ENCODE peak calls at places on chromosomes 13 and 19, in seven cellular contexts. Z, C, F, A, S, P and J are unnamed samples.

GRCh38 chr19:49020931-49021895 is 2.9 kb downstream of the CGB3 start:
- DNase-seq in Z (peak), C (no peak), F (peak), A (peak), S (no peak), P (no peak), J (peak)

GRCh38 chr13:113607056-113607455 is 22.5 kb downstream of the TFDP1 start:
- DNase-seq in Z (no peak), C (no peak), F (no peak), A (no peak), S (no peak), P (no peak), J (no peak)

GRCh38 chr13:71922191-71922590 is 55.2 kb upstream of the DACH1 start:
- DNase-seq in Z (peak), C (no peak), F (peak), A (no peak), S (no peak), P (no peak), J (peak)

GRCh38 chr13:45548281-45548680 is 67.3 kb downstream of the ERICH6B start:
- DNase-seq in Z (no peak), C (no peak), F (no peak), A (no peak), S (no peak), P (no peak), J (no peak)

GRCh38 chr19:46303702-46304397 is 7.0 kb downstream of the HIF3A start:
- DNase-seq in Z (no peak), C (no peak), F (peak), A (peak), S (peak), P (peak), J (no peak)

GRCh38 chr19:39296906-39297305 is 699 bp downstream of the IFNL1 start:
- DNase-seq in Z (no peak), C (no peak), F (no peak), A (no peak), S (no peak), P (no peak), J (no peak)

GRCh38 chr19:48638831-48639381 is 1.7 kb upstream of the DBP start:
- DNase-seq in Z (no peak), C (no peak), F (no peak), A (no peak), S (no peak), P (peak), J (no peak)

GRCh38 chr19:56837892-56838679 is 2.4 kb downstream of the PEG3 start:
- DNase-seq in Z (no peak), C (no peak), F (no peak), A (no peak), S (no peak), P (peak), J (no peak)

GRCh38 chr13:77390391-77390790 is 63.5 kb upstream of the MYCBP2 start:
- DNase-seq in Z (peak), C (no peak), F (no peak), A (no peak), S (no peak), P (no peak), J (no peak)

GRCh38 chr13:59641758-59642157 is 522.0 kb downstream of the DIAPH3 start:
- DNase-seq in Z (peak), C (no peak), F (no peak), A (no peak), S (no peak), P (no peak), J (no peak)

GRCh38 chr13:67136157-67136556 is 94.0 kb downstream of the PCDH9 start:
- DNase-seq in Z (no peak), C (no peak), F (peak), A (peak), S (no peak), P (no peak), J (no peak)

GRCh38 chr19:41734585-41734984 is 20.7 kb upstream of the CEACAM6 start:
- DNase-seq in Z (no peak), C (no peak), F (no peak), A (no peak), S (no peak), P (peak), J (no peak)

GRCh38 chr13:107452833-107453232 is 762.5 kb downstream of the LIG4 start:
- DNase-seq in Z (no peak), C (no peak), F (no peak), A (no peak), S (no peak), P (no peak), J (no peak)

GRCh38 chr13:107450426-107450825 is 764.9 kb downstream of the LIG4 start:
- DNase-seq in Z (no peak), C (no peak), F (no peak), A (no peak), S (no peak), P (no peak), J (no peak)

GRCh38 chr13:107456431-107456830 is 758.9 kb downstream of the LIG4 start:
- DNase-seq in Z (no peak), C (no peak), F (no peak), A (no peak), S (no peak), P (no peak), J (no peak)

GRCh38 chr13:107447591-107447990 is 767.7 kb downstream of the LIG4 start:
- DNase-seq in Z (no peak), C (no peak), F (no peak), A (no peak), S (no peak), P (no peak), J (no peak)

GRCh38 chr13:107450931-107451330 is 764.4 kb downstream of the LIG4 start:
- DNase-seq in Z (peak), C (peak), F (peak), A (no peak), S (no peak), P (no peak), J (no peak)
- TF ChIP-seq CTCF in Z (no peak), C (no peak), F (no peak), A (no peak), S (no peak), P (no peak), J (no peak)

GRCh38 chr19:14328406-14328805 is 52.8 kb upstream of the ADGRE5 start:
- DNase-seq in Z (no peak), C (no peak), F (no peak), A (no peak), S (no peak), P (no peak), J (no peak)

GRCh38 chr19:14337510-14337909 is 43.7 kb upstream of the ADGRE5 start:
- DNase-seq in Z (no peak), C (no peak), F (peak), A (peak), S (no peak), P (peak), J (no peak)

DNA sequence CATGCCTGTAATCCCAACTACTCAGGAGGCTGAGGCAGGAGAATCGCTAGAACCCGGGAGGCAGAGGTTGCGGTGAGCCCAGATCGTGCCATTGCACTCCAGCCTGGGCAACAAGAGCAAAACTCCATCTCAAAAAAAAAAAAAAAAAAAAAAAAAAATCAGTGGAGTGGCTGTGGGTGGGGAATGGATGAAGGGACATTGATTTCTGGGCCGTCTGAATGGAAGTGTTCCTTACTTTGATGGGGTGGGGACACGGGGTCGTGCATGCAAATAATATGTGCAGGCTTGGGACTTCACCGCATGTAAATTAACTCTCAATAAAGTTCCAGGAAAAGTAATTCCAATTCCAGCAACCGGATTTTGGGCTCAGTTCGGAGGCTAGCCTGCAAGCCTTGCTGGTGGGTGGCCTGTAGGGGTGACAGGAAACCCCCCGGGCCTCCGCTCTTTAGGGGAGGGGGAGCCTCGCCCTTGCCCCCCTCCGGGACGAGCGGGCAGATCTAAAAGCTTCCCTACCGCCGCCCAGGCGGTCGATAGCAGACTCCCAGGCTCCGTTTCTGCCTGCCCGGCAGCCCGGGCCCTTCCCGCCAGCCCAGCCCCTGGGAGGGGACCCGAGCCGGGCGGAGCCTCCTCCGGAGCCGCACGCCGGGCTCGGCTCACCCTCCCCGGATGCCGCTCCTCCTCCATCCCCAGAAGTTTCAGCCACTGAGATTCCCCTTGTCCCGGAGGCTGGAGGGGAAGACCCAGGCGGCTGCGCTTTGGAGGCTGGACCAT is 48.0 kb upstream of the ADGRE5 start:
- DNase-seq in Z (no peak), C (no peak), F (peak), A (peak), S (no peak), P (peak), J (peak)
- H3K4me3 ChIP-seq in Z (peak), C (peak), F (peak), A (peak), S (peak), P (no peak), J (peak)

DNA sequence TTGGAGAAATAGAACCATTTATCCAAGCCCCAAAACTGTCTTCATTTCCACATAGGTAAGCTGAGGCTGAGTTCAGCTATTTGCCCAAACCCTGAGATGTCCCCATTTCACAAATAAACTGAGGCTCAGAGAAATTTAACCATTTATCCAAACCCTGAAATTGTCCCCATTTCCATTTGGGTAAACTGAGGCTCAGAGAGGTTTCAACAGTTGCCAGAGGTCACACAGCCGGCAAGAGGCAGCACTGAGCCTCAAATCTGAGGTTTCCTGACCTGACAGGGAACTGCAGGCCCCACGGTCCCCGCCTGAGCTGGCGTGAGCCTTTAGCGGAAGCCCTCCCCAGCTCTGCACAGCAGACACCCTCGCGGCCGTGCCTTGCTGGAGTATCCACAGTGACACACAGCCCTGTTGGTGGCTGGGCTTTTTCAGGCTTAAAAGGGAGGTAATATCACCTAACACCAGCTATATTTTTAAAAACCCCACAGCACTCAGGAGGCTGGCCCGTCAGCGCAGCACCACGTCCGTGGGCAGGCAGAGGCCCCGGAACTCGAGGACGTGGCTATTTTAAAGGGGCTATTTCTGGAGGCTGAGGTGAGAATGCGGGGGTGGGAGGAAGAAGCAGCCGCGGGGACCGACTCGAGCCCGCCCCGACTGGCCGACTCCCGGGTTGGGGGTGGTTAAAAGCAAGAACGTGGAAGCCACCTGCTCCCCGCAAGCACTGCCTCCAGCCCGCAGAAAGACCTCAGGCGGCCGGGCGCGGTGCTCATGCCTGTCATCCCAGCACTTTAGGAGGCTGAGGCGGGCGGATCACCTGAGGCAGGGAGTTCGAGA is 18.5 kb downstream of the PTPRS start:
- DNase-seq in Z (no peak), C (no peak), F (no peak), A (no peak), S (no peak), P (no peak), J (no peak)
- TF ChIP-seq CTCF in Z (no peak), C (no peak), F (no peak), A (no peak), S (no peak), P (no peak), J (no peak)

DNA sequence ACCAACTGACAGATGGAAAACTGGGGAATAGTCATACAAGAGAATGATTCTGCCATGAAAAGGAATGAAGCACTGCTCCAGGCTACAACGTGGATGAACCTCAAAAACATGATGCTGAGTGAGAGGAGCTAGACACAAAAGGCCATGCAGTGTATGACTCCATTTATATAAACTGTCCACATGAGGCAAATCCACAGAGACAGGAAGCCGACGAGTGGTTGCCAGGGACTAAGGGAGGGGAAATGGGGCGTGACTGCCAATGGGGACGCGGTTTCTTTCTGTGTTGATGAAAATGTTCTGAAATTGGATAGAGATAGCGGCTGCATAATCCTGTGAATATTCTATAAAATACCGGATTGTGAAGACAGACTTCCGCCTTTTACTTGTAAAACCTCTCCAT is 10.2 kb downstream of the SMIM7 start:
- DNase-seq in Z (peak), C (no peak), F (peak), A (no peak), S (no peak), P (no peak), J (no peak)
- H3K4me3 ChIP-seq in Z (no peak), C (no peak), F (no peak), A (no peak), S (no peak), P (no peak), J (no peak)

GRCh38 chr19:32631381-32631780 is 43.6 kb downstream of the ANKRD27 start:
- DNase-seq in Z (no peak), C (no peak), F (no peak), A (no peak), S (no peak), P (no peak), J (no peak)
- TF ChIP-seq CTCF in Z (no peak), C (no peak), F (no peak), A (no peak), S (no peak), P (no peak), J (no peak)

GRCh38 chr19:17767559-17767958 is 16.3 kb downstream of the FCHO1 start:
- DNase-seq in Z (no peak), C (no peak), F (no peak), A (no peak), S (no peak), P (no peak), J (no peak)

GRCh38 chr19:17770613-17771012 is 19.3 kb downstream of the FCHO1 start:
- DNase-seq in Z (no peak), C (no peak), F (no peak), A (no peak), S (no peak), P (no peak), J (no peak)

GRCh38 chr19:17775245-17775927 is 19.6 kb upstream of the B3GNT3 start:
- DNase-seq in Z (peak), C (no peak), F (peak), A (peak), S (no peak), P (no peak), J (peak)

GRCh38 chr19:17775991-17776803 is 18.7 kb upstream of the B3GNT3 start:
- DNase-seq in Z (peak), C (no peak), F (peak), A (no peak), S (no peak), P (no peak), J (peak)

DNA sequence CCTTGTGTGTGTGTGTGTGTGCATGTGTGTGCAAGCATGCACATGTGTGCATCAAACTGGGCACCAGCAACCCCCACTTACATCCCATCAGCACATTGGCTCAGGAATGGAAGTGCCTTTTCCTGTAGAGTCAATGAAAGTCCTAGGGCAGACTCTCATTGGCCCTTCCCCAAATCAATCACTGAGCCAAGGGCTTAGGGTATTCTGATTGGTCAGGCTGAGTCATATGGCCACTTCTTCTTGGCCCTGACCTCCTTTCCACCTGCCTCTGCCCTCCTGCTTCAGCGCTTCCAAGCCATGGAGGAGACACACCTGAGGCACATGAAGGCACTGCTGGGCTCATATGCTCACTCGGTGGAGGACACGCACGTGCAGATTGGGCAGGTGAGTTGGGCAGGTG is 20.9 kb downstream of the FCHO1 start:
- DNase-seq in Z (peak), C (no peak), F (peak), A (peak), S (no peak), P (no peak), J (no peak)
- H3K4me3 ChIP-seq in Z (no peak), C (no peak), F (no peak), A (no peak), S (no peak), P (no peak), J (no peak)

GRCh38 chr19:18833849-18834643 is 2.3 kb downstream of the UPF1 start:
- DNase-seq in Z (no peak), C (no peak), F (no peak), A (no peak), S (no peak), P (no peak), J (peak)

GRCh38 chr19:18833141-18833476 is 1.4 kb downstream of the UPF1 start:
- DNase-seq in Z (peak), C (no peak), F (peak), A (no peak), S (no peak), P (no peak), J (peak)

GRCh38 chr19:18831524-18832330 is at the start of gene UPF1:
- DNase-seq in Z (peak), C (peak), F (peak), A (peak), S (peak), P (peak), J (peak)

GRCh38 chr19:18830488-18830887 is 1.3 kb upstream of the UPF1 start:
- DNase-seq in Z (no peak), C (no peak), F (no peak), A (no peak), S (no peak), P (no peak), J (no peak)

GRCh38 chr19:18832331-18833140 is 777 bp downstream of the UPF1 start:
- DNase-seq in Z (peak), C (no peak), F (peak), A (peak), S (no peak), P (peak), J (peak)
- TF ChIP-seq CTCF in Z (peak), C (no peak), F (peak), A (no peak), S (peak), P (no peak), J (peak)

GRCh38 chr19:2385053-2385721 is 25.1 kb downstream of the TMPRSS9 start:
- DNase-seq in Z (peak), C (no peak), F (peak), A (peak), S (peak), P (peak), J (peak)
- H3K4me3 ChIP-seq in Z (peak), C (no peak), F (no peak), A (peak), S (peak), P (no peak), J (peak)

DNA sequence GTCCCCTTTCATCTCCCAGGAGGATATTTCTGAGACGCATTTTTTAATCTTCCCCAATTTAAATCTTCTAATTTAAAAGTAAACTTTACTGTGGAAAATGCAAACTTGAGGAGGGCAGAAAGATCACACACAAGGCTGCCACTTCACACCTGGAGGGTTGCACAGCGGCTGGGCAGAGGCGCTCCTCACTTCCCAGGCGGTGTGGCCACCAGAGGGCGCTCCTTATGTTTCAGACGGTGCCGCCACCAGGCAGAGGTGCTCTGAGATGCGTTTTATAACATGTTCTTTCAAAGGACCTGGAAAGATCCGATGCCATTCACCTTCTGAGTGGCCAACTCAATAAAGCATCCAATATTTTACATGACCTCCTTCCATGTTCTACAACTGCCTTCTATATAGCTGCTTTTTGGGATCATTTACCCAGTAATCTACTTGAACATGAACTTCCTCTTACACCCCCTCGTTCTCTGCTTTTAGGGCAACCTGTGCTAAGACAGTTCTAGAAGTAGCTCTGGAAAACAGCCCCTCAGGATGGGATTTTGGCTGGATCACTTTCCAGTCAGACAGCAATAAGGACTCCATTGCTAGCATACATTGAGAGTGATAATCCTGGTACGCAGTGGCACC is 14.8 kb upstream of the MTUS2 start:
- DNase-seq in Z (no peak), C (no peak), F (peak), A (peak), S (no peak), P (no peak), J (peak)
- TF ChIP-seq CTCF in Z (peak), C (peak), F (peak), A (peak), S (peak), P (no peak), J (peak)

GRCh38 chr13:97913206-97913605 is 40.3 kb upstream of the IPO5 start:
- DNase-seq in Z (peak), C (no peak), F (peak), A (no peak), S (no peak), P (no peak), J (peak)
- H3K4me3 ChIP-seq in Z (no peak), C (no peak), F (no peak), A (no peak), S (no peak), P (no peak), J (no peak)